ENCODE peak calls at places on chromosomes 3 and 15, in four cellular contexts. L is GM23338, Y is cardiac muscle cell, B is HCT116. E is an unnamed sample.

GRCh38 chr15:71002321-71002720 is 109.7 kb downstream of the LRRC49 start:
- DNase-seq in L (no peak), Y (no peak), B (no peak), E (no peak)

GRCh38 chr3:123021388-123021787 is 6.2 kb downstream of the SEMA5B start:
- DNase-seq in L (peak; percentile 56), Y (no peak), B (no peak), E (no peak)

GRCh38 chr3:159844801-159845261 is 143.8 kb upstream of the IL12A start:
- DNase-seq in L (no peak), Y (no peak), B (no peak), E (no peak)

GRCh38 chr15:22949074-22949547 is 31.1 kb downstream of the CYFIP1 start:
- DNase-seq in L (peak; percentile 66), Y (peak; percentile 26), B (no peak), E (peak; percentile 32)

GRCh38 chr3:136804813-136805212 is 14.1 kb upstream of the SLC35G2 start:
- DNase-seq in L (no peak), Y (no peak), B (no peak), E (no peak)

GRCh38 chr3:143824675-143825074 is 23.6 kb downstream of the SLC9A9 start:
- DNase-seq in L (no peak), Y (no peak), B (no peak), E (no peak)

GRCh38 chr15:90456236-90456635 is 68.2 kb downstream of the IQGAP1 start:
- DNase-seq in L (peak; percentile 56), Y (no peak), B (no peak), E (no peak)

GRCh38 chr15:51677453-51677852 is 3.9 kb upstream of the SCG3 start:
- DNase-seq in L (no peak), Y (no peak), B (no peak), E (no peak)

GRCh38 chr15:22980189-22981136 is at the start of gene CYFIP1:
- DNase-seq in L (peak; percentile 84), Y (peak; percentile 87), B (peak; percentile 61), E (peak; percentile 44)

GRCh38 chr3:71048948-71049347 is 534.6 kb downstream of the FOXP1 start:
- DNase-seq in L (no peak), Y (no peak), B (no peak), E (no peak)

GRCh38 chr3:143897558-143898305 is 49.5 kb upstream of the SLC9A9 start:
- DNase-seq in L (peak; percentile 47), Y (peak; percentile 15), B (no peak), E (no peak)

GRCh38 chr15:82788496-82788895 is 17.4 kb downstream of the FSD2 start:
- DNase-seq in L (no peak), Y (no peak), B (no peak), E (no peak)

GRCh38 chr15:60358935-60359672 is 38.7 kb downstream of the ANXA2 start:
- DNase-seq in L (no peak), Y (no peak), B (no peak), E (no peak)

GRCh38 chr3:27729748-27730611 is 7.9 kb upstream of the EOMES start:
- DNase-seq in L (peak; percentile 74), Y (peak; percentile 20), B (no peak), E (no peak)

GRCh38 chr3:195066441-195066841 is 204.5 kb downstream of the XXYLT1 start:
- DNase-seq in L (no peak), Y (no peak), B (no peak), E (no peak)

GRCh38 chr3:58059349-58060321 is 51.4 kb downstream of the FLNB start:
- DNase-seq in L (no peak), Y (peak; percentile 47), B (no peak), E (no peak)

GRCh38 chr15:89998141-89998661 is 2.9 kb upstream of the ZNF710 start:
- DNase-seq in L (no peak), Y (no peak), B (peak; percentile 69), E (no peak)

GRCh38 chr3:124832782-124833709 is 54.1 kb downstream of the ITGB5 start:
- DNase-seq in L (no peak), Y (no peak), B (no peak), E (no peak)

GRCh38 chr15:26097216-26097615 is 234.1 kb upstream of the ATP10A start:
- DNase-seq in L (no peak), Y (no peak), B (no peak), E (no peak)
- TF ChIP-seq CTCF in L (no peak), Y (no peak), B (no peak), E (no peak)

GRCh38 chr3:105532251-105532650 is 165.5 kb downstream of the ALCAM start:
- DNase-seq in L (no peak), Y (no peak), B (no peak), E (no peak)
- TF ChIP-seq CTCF in L (no peak), Y (no peak), B (no peak), E (no peak)

DNA sequence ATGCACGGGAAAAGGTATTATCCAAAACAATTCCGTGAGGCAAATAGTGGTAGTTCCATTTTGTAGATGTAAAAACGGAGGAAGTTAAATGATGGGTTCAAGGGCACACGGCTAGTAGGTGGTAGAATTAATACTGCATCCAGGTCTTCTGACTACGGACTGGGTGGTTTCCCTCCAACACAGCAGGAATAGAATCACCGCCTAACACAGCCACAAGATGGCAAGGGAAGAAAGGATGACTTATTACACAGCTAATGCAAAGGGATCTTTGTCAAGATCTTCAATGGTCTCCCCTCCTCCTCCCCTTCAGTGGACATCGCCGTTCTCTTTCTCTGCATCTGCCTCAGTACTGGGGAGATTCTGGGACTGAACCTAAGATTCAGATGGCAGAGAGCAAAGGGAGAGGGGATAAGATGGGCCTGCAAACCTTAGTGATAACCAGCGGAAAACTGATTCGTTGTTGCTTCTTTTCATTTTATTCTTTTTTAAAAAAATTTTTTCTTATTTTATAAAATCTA is 574 bp upstream of the TOPBP1 start:
- DNase-seq in L (peak; percentile 37), Y (no peak), B (no peak), E (no peak)
- TF ChIP-seq CTCF in L (peak; percentile 24), Y (no peak), B (no peak), E (no peak)

GRCh38 chr3:170641510-170642236 is 55.8 kb upstream of the SLC7A14 start:
- DNase-seq in L (no peak), Y (no peak), B (no peak), E (no peak)

GRCh38 chr3:170639003-170639402 is 53.1 kb upstream of the SLC7A14 start:
- DNase-seq in L (no peak), Y (no peak), B (no peak), E (no peak)

GRCh38 chr3:170642882-170643601 is 57.2 kb upstream of the SLC7A14 start:
- DNase-seq in L (no peak), Y (no peak), B (no peak), E (no peak)

GRCh38 chr3:170643831-170644230 is 58.0 kb upstream of the SLC7A14 start:
- DNase-seq in L (no peak), Y (no peak), B (no peak), E (no peak)

GRCh38 chr3:170640737-170641171 is 54.9 kb upstream of the SLC7A14 start:
- DNase-seq in L (no peak), Y (no peak), B (no peak), E (no peak)
- TF ChIP-seq CTCF in L (no peak), Y (no peak), B (no peak), E (no peak)

DNA sequence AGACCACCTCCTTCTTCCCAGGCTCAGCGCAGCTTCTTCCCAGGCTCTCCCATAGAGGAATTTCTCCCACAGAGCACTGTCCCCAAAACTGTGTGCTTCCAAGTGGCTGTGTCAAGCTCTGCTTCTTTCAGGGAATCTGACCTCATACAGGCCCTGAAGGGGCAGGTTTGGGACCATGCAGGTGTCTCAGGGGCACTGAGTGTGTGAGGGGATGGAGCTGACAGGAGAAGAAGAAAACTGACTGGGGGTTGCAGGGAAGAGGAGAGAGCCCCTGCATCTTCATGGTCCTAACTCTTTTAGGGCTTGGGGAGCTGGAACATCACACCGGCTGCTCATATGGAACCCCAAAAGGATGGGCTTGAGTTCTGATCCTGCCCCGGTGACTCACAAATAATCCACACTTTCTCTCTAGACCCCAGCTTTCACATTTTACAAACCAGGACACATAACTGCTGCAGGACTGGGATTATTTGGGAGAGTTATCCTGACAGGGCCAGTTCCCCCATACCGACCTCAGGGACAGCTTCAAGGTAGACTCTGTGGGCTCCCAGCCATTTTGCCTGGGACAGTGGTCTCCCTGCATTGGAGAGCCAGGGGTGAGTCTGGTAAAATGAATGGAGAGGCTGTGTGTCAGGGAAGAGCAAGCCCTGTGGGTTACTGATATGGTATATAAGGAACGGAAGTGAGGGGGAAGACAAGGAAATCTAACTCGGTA is 316.1 kb downstream of the TLE3 start:
- DNase-seq in L (no peak), Y (no peak), B (no peak), E (no peak)
- TF ChIP-seq CTCF in L (no peak), Y (no peak), B (no peak), E (no peak)

DNA sequence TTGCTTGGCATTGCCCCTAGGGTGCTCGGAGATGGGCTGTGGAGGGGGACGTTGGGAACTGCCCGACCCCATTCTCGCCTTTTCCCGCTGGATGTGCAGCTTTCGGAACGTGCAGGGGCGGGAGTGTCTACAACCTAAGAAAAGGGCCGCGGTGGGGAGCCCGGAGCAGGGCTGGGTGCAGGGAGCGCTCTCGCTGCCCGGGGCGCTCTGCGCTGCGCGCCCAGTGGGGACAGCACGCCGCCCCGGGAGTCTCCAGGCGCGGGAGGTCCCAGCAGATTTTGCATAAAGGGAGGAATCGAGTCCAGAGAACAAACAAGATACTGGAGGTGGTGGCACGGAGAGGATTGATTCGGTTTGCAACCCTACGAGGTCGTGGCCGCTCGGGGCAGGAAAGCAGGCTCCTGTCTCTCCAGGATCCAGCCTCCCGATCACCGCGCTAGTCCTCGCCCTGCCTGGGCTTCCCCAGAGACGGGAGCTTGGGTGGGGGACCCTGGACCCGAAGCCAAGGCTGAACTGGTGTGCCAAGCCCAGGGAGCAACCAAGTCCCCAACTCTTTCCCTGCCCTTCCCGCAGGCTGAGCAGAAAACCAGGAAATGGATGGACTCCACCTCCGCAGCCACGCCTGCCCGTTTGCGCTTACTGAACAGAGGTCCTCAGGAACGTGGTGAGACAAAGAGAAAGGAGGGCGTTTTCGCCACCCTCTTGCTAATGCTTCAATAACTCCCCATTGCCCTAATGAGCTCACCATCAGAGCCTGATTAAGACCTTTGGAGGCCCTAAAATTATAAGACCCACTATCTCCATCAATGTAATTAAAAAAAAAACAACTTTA is 59.7 kb downstream of the NOX5 start:
- DNase-seq in L (peak; percentile 84), Y (peak; percentile 74), B (no peak), E (no peak)
- TF ChIP-seq CTCF in L (no peak), Y (peak; percentile 26), B (no peak), E (no peak)

E was measured in omental fat pad.